ENCODE peak calls at places on chromosomes 4 and X, in eight cellular contexts. One of them, this sample, is unnamed.

GRCh38 chr4:109748114-109748513 is 18.2 kb upstream of the PLA2G12A start:
- DNase-seq in iris pigment epithelial cell: no peak
- DNase-seq in choroid plexus epithelial cell: no peak
- DNase-seq in stimulated activated CD4-positive, alpha-beta T cell treated with anti-CD3 and anti-CD28 coated beads, Interleukin-1b, Interleukin-23, amount 100 ng/mL, for 4 hours: no peak
- DNase-seq in memory B cell: no peak
- DNase-seq in myocyte: no peak
- DNase-seq in fibroblast of the conjunctiva: no peak
- DNase-seq in MCF 10A: no peak
- DNase-seq in this sample: no peak

GRCh38 chr4:69518102-69518501 is 22.4 kb upstream of the UGT2B4 start:
- DNase-seq in fibroblast of the conjunctiva: no peak
- DNase-seq in MCF 10A: no peak
- DNase-seq in memory B cell: no peak
- DNase-seq in choroid plexus epithelial cell: no peak
- DNase-seq in iris pigment epithelial cell: no peak
- DNase-seq in stimulated activated CD4-positive, alpha-beta T cell treated with anti-CD3 and anti-CD28 coated beads, Interleukin-1b, Interleukin-23, amount 100 ng/mL, for 4 hours: no peak
- DNase-seq in myocyte: no peak
- DNase-seq in this sample: no peak

GRCh38 chr4:98557497-98557896 is 100.9 kb downstream of the TSPAN5 start:
- DNase-seq in MCF 10A: peak
- DNase-seq in choroid plexus epithelial cell: peak
- DNase-seq in memory B cell: no peak
- DNase-seq in fibroblast of the conjunctiva: peak
- DNase-seq in myocyte: no peak
- DNase-seq in iris pigment epithelial cell: peak
- DNase-seq in stimulated activated CD4-positive, alpha-beta T cell treated with anti-CD3 and anti-CD28 coated beads, Interleukin-1b, Interleukin-23, amount 100 ng/mL, for 4 hours: no peak
- DNase-seq in this sample: peak

GRCh38 chrX:69614896-69615295 is 1.0 kb upstream of the EDA start:
- DNase-seq in stimulated activated CD4-positive, alpha-beta T cell treated with anti-CD3 and anti-CD28 coated beads, Interleukin-1b, Interleukin-23, amount 100 ng/mL, for 4 hours: no peak
- DNase-seq in choroid plexus epithelial cell: no peak
- DNase-seq in myocyte: no peak
- DNase-seq in MCF 10A: no peak
- DNase-seq in fibroblast of the conjunctiva: peak
- DNase-seq in memory B cell: no peak
- DNase-seq in iris pigment epithelial cell: no peak
- DNase-seq in this sample: no peak

GRCh38 chr4:55722132-55722531 is 86.0 kb upstream of the NMU start:
- DNase-seq in choroid plexus epithelial cell: no peak
- DNase-seq in MCF 10A: no peak
- DNase-seq in stimulated activated CD4-positive, alpha-beta T cell treated with anti-CD3 and anti-CD28 coated beads, Interleukin-1b, Interleukin-23, amount 100 ng/mL, for 4 hours: no peak
- DNase-seq in fibroblast of the conjunctiva: no peak
- DNase-seq in myocyte: no peak
- DNase-seq in memory B cell: no peak
- DNase-seq in iris pigment epithelial cell: no peak
- DNase-seq in this sample: no peak

GRCh38 chr4:128661529-128661928 is 148.0 kb upstream of the JADE1 start:
- DNase-seq in memory B cell: no peak
- DNase-seq in fibroblast of the conjunctiva: no peak
- DNase-seq in iris pigment epithelial cell: no peak
- DNase-seq in choroid plexus epithelial cell: no peak
- DNase-seq in MCF 10A: no peak
- DNase-seq in stimulated activated CD4-positive, alpha-beta T cell treated with anti-CD3 and anti-CD28 coated beads, Interleukin-1b, Interleukin-23, amount 100 ng/mL, for 4 hours: no peak
- DNase-seq in myocyte: no peak
- DNase-seq in this sample: no peak

GRCh38 chr4:18440527-18441215 is 419.1 kb upstream of the LCORL start:
- DNase-seq in iris pigment epithelial cell: no peak
- DNase-seq in memory B cell: no peak
- DNase-seq in MCF 10A: no peak
- DNase-seq in fibroblast of the conjunctiva: no peak
- DNase-seq in stimulated activated CD4-positive, alpha-beta T cell treated with anti-CD3 and anti-CD28 coated beads, Interleukin-1b, Interleukin-23, amount 100 ng/mL, for 4 hours: no peak
- DNase-seq in myocyte: no peak
- DNase-seq in choroid plexus epithelial cell: no peak
- DNase-seq in this sample: no peak

GRCh38 chrX:70082723-70083122 is 20.5 kb downstream of the OTUD6A start:
- DNase-seq in fibroblast of the conjunctiva: no peak
- DNase-seq in myocyte: no peak
- DNase-seq in memory B cell: no peak
- DNase-seq in MCF 10A: no peak
- DNase-seq in stimulated activated CD4-positive, alpha-beta T cell treated with anti-CD3 and anti-CD28 coated beads, Interleukin-1b, Interleukin-23, amount 100 ng/mL, for 4 hours: no peak
- DNase-seq in iris pigment epithelial cell: no peak
- DNase-seq in choroid plexus epithelial cell: no peak
- DNase-seq in this sample: no peak

GRCh38 chrX:115400960-115401359 is 111.4 kb downstream of the LUZP4 start:
- DNase-seq in fibroblast of the conjunctiva: no peak
- DNase-seq in memory B cell: no peak
- DNase-seq in stimulated activated CD4-positive, alpha-beta T cell treated with anti-CD3 and anti-CD28 coated beads, Interleukin-1b, Interleukin-23, amount 100 ng/mL, for 4 hours: no peak
- DNase-seq in MCF 10A: no peak
- DNase-seq in iris pigment epithelial cell: no peak
- DNase-seq in choroid plexus epithelial cell: no peak
- DNase-seq in myocyte: no peak
- DNase-seq in this sample: no peak

GRCh38 chr4:169440446-169440845 is 169.7 kb upstream of the SH3RF1 start:
- DNase-seq in choroid plexus epithelial cell: peak
- DNase-seq in myocyte: peak
- DNase-seq in MCF 10A: no peak
- DNase-seq in fibroblast of the conjunctiva: no peak
- DNase-seq in stimulated activated CD4-positive, alpha-beta T cell treated with anti-CD3 and anti-CD28 coated beads, Interleukin-1b, Interleukin-23, amount 100 ng/mL, for 4 hours: no peak
- DNase-seq in iris pigment epithelial cell: no peak
- DNase-seq in memory B cell: no peak
- DNase-seq in this sample: no peak

GRCh38 chr4:53767503-53767902 is 176.2 kb upstream of the LNX1 start:
- DNase-seq in stimulated activated CD4-positive, alpha-beta T cell treated with anti-CD3 and anti-CD28 coated beads, Interleukin-1b, Interleukin-23, amount 100 ng/mL, for 4 hours: no peak
- DNase-seq in memory B cell: no peak
- DNase-seq in iris pigment epithelial cell: peak
- DNase-seq in choroid plexus epithelial cell: peak
- DNase-seq in fibroblast of the conjunctiva: peak
- DNase-seq in MCF 10A: no peak
- DNase-seq in myocyte: peak
- DNase-seq in this sample: peak

GRCh38 chr4:182862166-182862875 is 54.9 kb downstream of the DCTD start:
- DNase-seq in choroid plexus epithelial cell: no peak
- DNase-seq in MCF 10A: no peak
- DNase-seq in iris pigment epithelial cell: no peak
- DNase-seq in stimulated activated CD4-positive, alpha-beta T cell treated with anti-CD3 and anti-CD28 coated beads, Interleukin-1b, Interleukin-23, amount 100 ng/mL, for 4 hours: no peak
- DNase-seq in memory B cell: no peak
- DNase-seq in myocyte: no peak
- DNase-seq in fibroblast of the conjunctiva: no peak
- DNase-seq in this sample: no peak

This sample was measured in ELR.